ENCODE peak calls at places on chromosomes 5 and 9, in five cellular contexts. One of them, this sample, is unnamed.

GRCh38 chr5:88298425-88298824 is 29.8 kb upstream of the TMEM161B start:
- DNase-seq in transverse colon: no peak
- DNase-seq in IMR-90: peak
- DNase-seq in heart left ventricle: no peak
- DNase-seq in A549: no peak
- DNase-seq in this sample: peak

GRCh38 chr5:147784596-147784995 is 2.1 kb upstream of the JAKMIP2 start:
- DNase-seq in transverse colon: no peak
- DNase-seq in A549: no peak
- DNase-seq in IMR-90: no peak
- DNase-seq in heart left ventricle: no peak
- DNase-seq in this sample: no peak

GRCh38 chr9:13330396-13331004 is 51.0 kb upstream of the MPDZ start:
- DNase-seq in heart left ventricle: peak
- DNase-seq in A549: no peak
- DNase-seq in IMR-90: no peak
- DNase-seq in transverse colon: no peak
- DNase-seq in this sample: no peak

GRCh38 chr5:141634720-141635119 is 1.9 kb downstream of the HDAC3 start:
- DNase-seq in transverse colon: no peak
- DNase-seq in IMR-90: no peak
- DNase-seq in heart left ventricle: no peak
- DNase-seq in A549: no peak
- DNase-seq in this sample: no peak

GRCh38 chr5:375921-376871 is 54.7 kb downstream of the AHRR start:
- DNase-seq in heart left ventricle: peak
- DNase-seq in A549: no peak
- DNase-seq in IMR-90: no peak
- DNase-seq in transverse colon: peak
- DNase-seq in this sample: no peak

GRCh38 chr5:91641730-91642350 is 258.7 kb upstream of the ARRDC3 start:
- DNase-seq in A549: peak
- DNase-seq in heart left ventricle: no peak
- DNase-seq in transverse colon: no peak
- DNase-seq in IMR-90: peak
- DNase-seq in this sample: no peak

GRCh38 chr9:14428781-14429230 is 114.9 kb upstream of the NFIB start:
- DNase-seq in IMR-90: peak
- DNase-seq in A549: peak
- DNase-seq in transverse colon: peak
- DNase-seq in heart left ventricle: peak
- DNase-seq in this sample: no peak

GRCh38 chr5:65512170-65512937 is 30.6 kb upstream of the ADAMTS6 start:
- DNase-seq in heart left ventricle: no peak
- DNase-seq in transverse colon: no peak
- DNase-seq in A549: no peak
- DNase-seq in IMR-90: peak
- DNase-seq in this sample: peak

GRCh38 chr9:19465571-19466267 is 56.9 kb downstream of the ACER2 start:
- DNase-seq in heart left ventricle: no peak
- DNase-seq in transverse colon: no peak
- DNase-seq in IMR-90: no peak
- DNase-seq in A549: no peak
- DNase-seq in this sample: no peak

GRCh38 chr5:34959323-34959722 is 30.0 kb downstream of the DNAJC21 start:
- DNase-seq in transverse colon: no peak
- DNase-seq in A549: no peak
- DNase-seq in heart left ventricle: no peak
- DNase-seq in IMR-90: peak
- DNase-seq in this sample: peak

GRCh38 chr5:12292610-12293204 is 388.5 kb upstream of the CTNND2 start:
- DNase-seq in IMR-90: no peak
- DNase-seq in transverse colon: no peak
- DNase-seq in A549: peak
- DNase-seq in heart left ventricle: no peak
- DNase-seq in this sample: no peak

GRCh38 chr5:144487761-144488160 is 317.1 kb downstream of the KCTD16 start:
- DNase-seq in heart left ventricle: no peak
- DNase-seq in transverse colon: no peak
- DNase-seq in IMR-90: no peak
- DNase-seq in A549: no peak
- DNase-seq in this sample: no peak
- H3K27ac ChIP-seq in heart left ventricle: no peak
- H3K27ac ChIP-seq in transverse colon: no peak
- H3K27ac ChIP-seq in IMR-90: no peak
- H3K27ac ChIP-seq in A549: no peak
- H3K27ac ChIP-seq in this sample: no peak

GRCh38 chr5:122180146-122180712 is 50.9 kb downstream of the ZNF474 start:
- DNase-seq in IMR-90: no peak
- DNase-seq in transverse colon: no peak
- DNase-seq in A549: no peak
- DNase-seq in heart left ventricle: no peak
- DNase-seq in this sample: no peak
- H3K27ac ChIP-seq in IMR-90: peak
- H3K27ac ChIP-seq in transverse colon: no peak
- H3K27ac ChIP-seq in A549: no peak
- H3K27ac ChIP-seq in heart left ventricle: no peak
- H3K27ac ChIP-seq in this sample: peak

DNA sequence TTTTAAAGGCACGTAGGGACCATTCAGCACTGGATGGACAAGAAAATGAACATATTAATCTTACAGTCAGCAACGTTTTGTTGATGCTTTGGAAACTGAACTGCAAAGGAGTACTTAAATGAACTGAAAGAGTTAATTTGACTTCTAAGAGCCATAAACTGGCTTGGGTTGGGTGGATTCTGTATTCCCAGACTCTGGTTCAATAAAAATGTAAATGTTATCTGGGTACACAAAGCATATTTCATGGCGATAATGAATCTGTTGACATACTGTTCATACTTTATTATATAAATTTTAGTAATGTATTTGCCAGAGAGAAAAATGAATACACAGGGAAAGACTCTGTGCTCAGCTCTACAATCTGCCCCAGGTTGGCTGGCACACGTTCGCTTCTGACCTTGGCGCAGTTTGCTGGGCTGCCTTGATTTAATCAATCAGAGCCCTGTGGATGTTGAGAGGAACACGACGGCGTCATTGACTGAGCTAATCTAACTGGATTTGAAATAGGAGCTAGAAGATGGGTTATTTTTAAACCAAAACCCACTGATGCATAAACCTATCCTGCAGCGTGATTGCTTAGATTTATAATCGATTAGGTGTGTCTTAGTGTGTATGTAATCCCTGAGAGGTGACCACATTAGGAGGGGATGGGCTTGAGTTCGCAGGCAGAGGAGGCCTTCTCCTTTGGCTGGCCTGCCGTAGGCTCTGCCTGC is 4.1 kb upstream of the ADCY2 start:
- DNase-seq in transverse colon: no peak
- DNase-seq in heart left ventricle: no peak
- DNase-seq in A549: no peak
- DNase-seq in IMR-90: no peak
- DNase-seq in this sample: no peak
- H3K27ac ChIP-seq in transverse colon: no peak
- H3K27ac ChIP-seq in heart left ventricle: no peak
- H3K27ac ChIP-seq in A549: no peak
- H3K27ac ChIP-seq in IMR-90: no peak
- H3K27ac ChIP-seq in this sample: no peak

GRCh38 chr5:169029087-169029486 is 271.9 kb downstream of the SLIT3 start:
- DNase-seq in heart left ventricle: no peak
- DNase-seq in transverse colon: no peak
- DNase-seq in IMR-90: no peak
- DNase-seq in A549: no peak
- DNase-seq in this sample: no peak

GRCh38 chr5:169024426-169024825 is 276.5 kb downstream of the SLIT3 start:
- DNase-seq in transverse colon: no peak
- DNase-seq in IMR-90: no peak
- DNase-seq in A549: no peak
- DNase-seq in heart left ventricle: no peak
- DNase-seq in this sample: no peak

GRCh38 chr5:169029661-169030274 is 271.2 kb downstream of the SLIT3 start:
- DNase-seq in IMR-90: no peak
- DNase-seq in heart left ventricle: no peak
- DNase-seq in A549: no peak
- DNase-seq in transverse colon: no peak
- DNase-seq in this sample: no peak

GRCh38 chr5:169027456-169028118 is 273.4 kb downstream of the SLIT3 start:
- DNase-seq in transverse colon: peak
- DNase-seq in IMR-90: no peak
- DNase-seq in A549: no peak
- DNase-seq in heart left ventricle: no peak
- DNase-seq in this sample: no peak
- H3K27ac ChIP-seq in transverse colon: no peak
- H3K27ac ChIP-seq in IMR-90: no peak
- H3K27ac ChIP-seq in A549: no peak
- H3K27ac ChIP-seq in heart left ventricle: no peak
- H3K27ac ChIP-seq in this sample: no peak

DNA sequence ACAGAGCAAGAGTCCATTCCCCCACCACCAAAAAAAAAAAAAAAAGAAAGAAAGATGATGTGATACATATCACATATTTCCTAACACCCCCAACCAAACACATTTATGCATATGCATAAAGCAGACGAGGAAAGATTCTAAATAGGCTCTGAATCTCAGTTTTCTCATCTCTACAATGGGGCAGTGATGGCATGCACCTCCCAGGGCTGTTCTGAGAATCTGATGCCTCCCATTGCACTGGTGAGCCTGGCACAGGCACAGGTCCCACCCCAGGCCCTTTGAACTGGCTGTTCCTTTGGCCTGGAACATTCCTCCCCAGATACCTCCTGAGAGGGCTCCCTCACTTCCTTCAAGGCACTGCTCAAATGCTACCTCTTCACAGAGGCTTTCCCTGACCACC is 116.5 kb downstream of the C9orf50 start:
- DNase-seq in A549: no peak
- DNase-seq in transverse colon: no peak
- DNase-seq in IMR-90: no peak
- DNase-seq in heart left ventricle: peak
- DNase-seq in this sample: no peak
- H3K27ac ChIP-seq in A549: peak
- H3K27ac ChIP-seq in transverse colon: no peak
- H3K27ac ChIP-seq in IMR-90: no peak
- H3K27ac ChIP-seq in heart left ventricle: no peak
- H3K27ac ChIP-seq in this sample: no peak

DNA sequence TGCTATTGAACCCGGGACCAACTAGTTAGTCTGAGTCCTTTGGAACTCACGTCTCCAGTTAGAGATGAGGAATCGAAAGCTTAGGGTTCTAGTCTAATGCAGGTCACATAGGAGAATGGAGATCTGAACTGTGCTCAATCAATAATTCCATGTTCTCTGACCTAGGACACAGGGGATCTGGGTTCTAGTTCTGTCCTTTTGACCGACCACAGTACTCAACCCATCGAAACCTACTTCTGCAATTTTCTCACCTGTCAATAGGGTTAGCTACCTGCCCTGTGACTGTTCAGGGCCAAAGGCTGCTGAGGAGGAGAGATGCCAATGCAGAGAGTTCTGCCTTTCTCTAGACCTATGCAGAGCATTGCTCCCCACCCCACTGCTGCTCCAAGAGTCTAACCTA is 187.7 kb downstream of the CDK5RAP2 start:
- DNase-seq in A549: no peak
- DNase-seq in heart left ventricle: no peak
- DNase-seq in IMR-90: no peak
- DNase-seq in transverse colon: no peak
- DNase-seq in this sample: no peak
- H3K27ac ChIP-seq in A549: no peak
- H3K27ac ChIP-seq in heart left ventricle: no peak
- H3K27ac ChIP-seq in IMR-90: no peak
- H3K27ac ChIP-seq in transverse colon: no peak
- H3K27ac ChIP-seq in this sample: no peak

DNA sequence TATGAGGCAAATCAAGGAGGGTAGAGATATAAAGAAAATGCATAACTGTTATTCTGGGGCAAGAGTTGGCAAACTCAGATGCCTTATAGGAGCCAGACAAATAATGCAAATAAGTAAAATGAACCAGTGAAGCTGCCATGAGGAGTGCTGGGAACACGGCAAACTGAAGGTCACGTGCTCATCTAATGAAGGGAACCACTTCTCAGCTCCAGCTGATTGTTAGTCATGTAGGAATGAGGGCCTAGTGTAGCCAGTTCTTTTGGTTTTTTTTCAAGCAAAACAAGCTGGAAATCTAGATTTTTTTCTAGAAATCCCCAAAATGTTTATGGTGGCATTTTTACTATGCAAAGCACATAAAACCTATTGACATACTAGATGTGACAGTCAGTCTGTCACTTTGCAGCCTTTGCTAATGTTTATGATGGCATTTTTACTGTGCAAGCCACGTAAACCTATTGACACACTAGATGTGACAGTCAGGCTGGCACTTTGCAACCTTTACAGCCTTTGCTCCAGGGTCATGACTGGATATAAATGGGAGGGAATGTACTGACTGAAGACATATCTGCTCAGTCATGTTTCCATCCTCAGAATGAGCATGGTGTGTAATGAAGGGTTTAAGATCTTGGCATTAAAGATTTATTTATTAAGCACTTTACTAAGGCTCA is 39.4 kb downstream of the RUSC2 start:
- DNase-seq in A549: no peak
- DNase-seq in IMR-90: no peak
- DNase-seq in transverse colon: no peak
- DNase-seq in heart left ventricle: no peak
- DNase-seq in this sample: no peak
- H3K27ac ChIP-seq in A549: peak
- H3K27ac ChIP-seq in IMR-90: no peak
- H3K27ac ChIP-seq in transverse colon: no peak
- H3K27ac ChIP-seq in heart left ventricle: no peak
- H3K27ac ChIP-seq in this sample: no peak

GRCh38 chr9:34412336-34412735 is 35.6 kb upstream of the MYORG start:
- DNase-seq in heart left ventricle: no peak
- DNase-seq in A549: no peak
- DNase-seq in transverse colon: no peak
- DNase-seq in IMR-90: no peak
- DNase-seq in this sample: no peak
- H3K27ac ChIP-seq in heart left ventricle: no peak
- H3K27ac ChIP-seq in A549: no peak
- H3K27ac ChIP-seq in transverse colon: no peak
- H3K27ac ChIP-seq in IMR-90: no peak
- H3K27ac ChIP-seq in this sample: no peak

GRCh38 chr5:103469288-103470065 is 93.1 kb downstream of the NUDT12 start:
- DNase-seq in heart left ventricle: no peak
- DNase-seq in IMR-90: peak
- DNase-seq in transverse colon: peak
- DNase-seq in A549: no peak
- DNase-seq in this sample: no peak

GRCh38 chr5:103464801-103465484 is 97.6 kb downstream of the NUDT12 start:
- DNase-seq in A549: no peak
- DNase-seq in IMR-90: no peak
- DNase-seq in transverse colon: no peak
- DNase-seq in heart left ventricle: no peak
- DNase-seq in this sample: no peak

GRCh38 chr5:103466494-103466893 is 96.1 kb downstream of the NUDT12 start:
- DNase-seq in transverse colon: no peak
- DNase-seq in IMR-90: peak
- DNase-seq in heart left ventricle: no peak
- DNase-seq in A549: peak
- DNase-seq in this sample: no peak

GRCh38 chr5:103465891-103466290 is 96.7 kb downstream of the NUDT12 start:
- DNase-seq in transverse colon: no peak
- DNase-seq in heart left ventricle: no peak
- DNase-seq in A549: no peak
- DNase-seq in IMR-90: no peak
- DNase-seq in this sample: no peak

GRCh38 chr5:103467831-103468230 is 94.8 kb downstream of the NUDT12 start:
- DNase-seq in heart left ventricle: no peak
- DNase-seq in A549: no peak
- DNase-seq in IMR-90: no peak
- DNase-seq in transverse colon: no peak
- DNase-seq in this sample: no peak
- H3K27ac ChIP-seq in heart left ventricle: no peak
- H3K27ac ChIP-seq in A549: no peak
- H3K27ac ChIP-seq in IMR-90: no peak
- H3K27ac ChIP-seq in transverse colon: no peak
- H3K27ac ChIP-seq in this sample: no peak

GRCh38 chr5:55344392-55344992 is 36.7 kb downstream of the MTREX start:
- DNase-seq in heart left ventricle: no peak
- DNase-seq in A549: peak
- DNase-seq in IMR-90: peak
- DNase-seq in transverse colon: peak
- DNase-seq in this sample: no peak
- H3K27ac ChIP-seq in heart left ventricle: no peak
- H3K27ac ChIP-seq in A549: no peak
- H3K27ac ChIP-seq in IMR-90: no peak
- H3K27ac ChIP-seq in transverse colon: no peak
- H3K27ac ChIP-seq in this sample: no peak

This sample was measured in epithelial cell of prostate.